ENCODE peak calls at places on chromosomes 3 and 15, in four cellular contexts. N, V, X and Y are unnamed samples.

GRCh38 chr3:22373182-22373581 is 622.2 kb upstream of the ZNF385D start:
- DNase-seq in N (no peak), V (no peak), X (no peak), Y (no peak)

GRCh38 chr3:9970020-9970652 is 16.5 kb downstream of the EMC3 start:
- DNase-seq in N (no peak), V (no peak), X (no peak), Y (no peak)

GRCh38 chr3:113051222-113051804 is 60.5 kb downstream of the GTPBP8 start:
- DNase-seq in N (peak; percentile 56), V (peak; percentile 63), X (peak; percentile 62), Y (peak; percentile 90)

GRCh38 chr3:56799251-56799882 is 2.4 kb downstream of the ARHGEF3 start:
- DNase-seq in N (peak; percentile 73), V (no peak), X (peak; percentile 32), Y (no peak)

GRCh38 chr3:46847744-46848143 is 15.5 kb downstream of the MYL3 start:
- DNase-seq in N (no peak), V (no peak), X (no peak), Y (no peak)

GRCh38 chr15:46266691-46267090 is 631.9 kb downstream of the SQOR start:
- DNase-seq in N (no peak), V (no peak), X (no peak), Y (no peak)

GRCh38 chr3:28151207-28151550 is 90.2 kb upstream of the CMC1 start:
- DNase-seq in N (no peak), V (no peak), X (no peak), Y (no peak)

GRCh38 chr15:56978898-56979662 is 60.6 kb downstream of the TCF12 start:
- DNase-seq in N (no peak), V (no peak), X (no peak), Y (no peak)

GRCh38 chr3:184156522-184156955 is 1.4 kb downstream of the DVL3 start:
- DNase-seq in N (peak; percentile 53), V (no peak), X (no peak), Y (peak; percentile 58)

GRCh38 chr3:168094877-168095610 is 680 bp downstream of the GOLIM4 start:
- DNase-seq in N (peak; percentile 75), V (peak; percentile 30), X (peak; percentile 68), Y (peak; percentile 66)

GRCh38 chr15:68414591-68414990 is 17.4 kb downstream of the ITGA11 start:
- DNase-seq in N (no peak), V (no peak), X (no peak), Y (no peak)

GRCh38 chr15:41018534-41018933 is 65.3 kb downstream of the CHAC1 start:
- DNase-seq in N (no peak), V (no peak), X (no peak), Y (no peak)

GRCh38 chr3:28978092-28978491 is 302.8 kb upstream of the RBMS3 start:
- DNase-seq in N (no peak), V (no peak), X (no peak), Y (no peak)

GRCh38 chr3:88059380-88060160 is 515 bp downstream of the ZNF654 start:
- DNase-seq in N (no peak), V (no peak), X (peak; percentile 18), Y (no peak)

GRCh38 chr15:68992696-68993095 is 21.8 kb upstream of the NOX5 start:
- DNase-seq in N (no peak), V (no peak), X (no peak), Y (no peak)

GRCh38 chr3:117600666-117601065 is 891.1 kb downstream of the TUSC7 start:
- DNase-seq in N (no peak), V (no peak), X (no peak), Y (no peak)

GRCh38 chr15:81809543-81809942 is 236.3 kb downstream of the MEX3B start:
- DNase-seq in N (peak; percentile 21), V (no peak), X (no peak), Y (peak; percentile 41)

GRCh38 chr3:21216598-21216997 is 534.4 kb downstream of the ZNF385D start:
- DNase-seq in N (no peak), V (no peak), X (no peak), Y (no peak)
- TF ChIP-seq CREM in N (no peak), V (no peak), X (no peak), Y (no peak)

GRCh38 chr15:60633426-60633968 is 154.6 kb upstream of the ICE2 start:
- DNase-seq in N (no peak), V (no peak), X (no peak), Y (no peak)
- TF ChIP-seq CREM in N (no peak), V (no peak), X (no peak), Y (no peak)

DNA sequence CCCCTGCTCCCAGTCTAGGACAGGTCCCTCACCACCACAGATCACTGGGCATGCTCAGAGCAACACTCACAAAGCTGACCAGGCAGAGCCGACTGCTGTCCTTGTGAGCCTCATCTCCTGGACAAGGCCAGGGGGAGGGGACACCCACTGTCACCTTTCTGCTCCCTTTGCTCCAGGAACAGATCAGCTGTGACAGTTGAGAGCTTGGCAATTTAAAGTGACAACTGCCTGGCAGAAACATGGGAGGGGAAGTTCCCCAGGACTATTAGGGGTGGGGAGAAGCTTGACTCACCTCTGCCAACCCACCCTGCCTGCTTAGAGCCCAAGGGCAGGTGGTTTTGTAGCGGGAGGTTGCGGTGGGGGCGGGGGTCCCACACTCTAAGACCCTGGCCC is 80.6 kb downstream of the IQSEC1 start:
- DNase-seq in N (peak; percentile 81), V (no peak), X (no peak), Y (no peak)
- TF ChIP-seq CREM in N (no peak), V (no peak), X (no peak), Y (no peak)

GRCh38 chr3:71103430-71103881 is 480.1 kb downstream of the FOXP1 start:
- DNase-seq in N (peak; percentile 40), V (no peak), X (no peak), Y (no peak)
- TF ChIP-seq CREM in N (no peak), V (no peak), X (no peak), Y (no peak)

GRCh38 chr3:15300318-15301078 is 31.9 kb downstream of the SH3BP5 start:
- DNase-seq in N (no peak), V (no peak), X (no peak), Y (no peak)
- TF ChIP-seq CREM in N (no peak), V (no peak), X (no peak), Y (no peak)

DNA sequence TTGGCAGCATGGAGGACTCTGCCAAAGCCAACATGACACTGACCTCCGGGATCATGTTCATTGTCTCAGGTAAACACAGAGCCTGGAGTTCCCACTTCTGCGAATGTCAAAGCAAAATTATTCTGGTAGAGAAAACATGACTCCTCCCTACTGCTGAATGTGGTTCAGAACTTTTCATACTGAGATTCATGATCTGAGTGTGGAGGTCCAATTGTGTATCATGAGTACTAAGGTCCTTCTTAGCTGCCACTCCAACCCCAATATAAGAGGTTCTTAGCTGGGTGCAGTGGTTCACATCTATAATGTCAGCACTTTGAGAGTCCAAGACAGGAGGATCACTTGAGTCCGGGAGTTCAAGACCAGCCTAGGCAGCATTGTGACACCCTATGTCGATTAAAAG is 13.8 kb downstream of the CLDN18 start:
- DNase-seq in N (no peak), V (no peak), X (no peak), Y (no peak)
- TF ChIP-seq CREM in N (no peak), V (peak; percentile 29), X (no peak), Y (no peak)

GRCh38 chr3:115977866-115978265 is 354.6 kb downstream of the GAP43 start:
- DNase-seq in N (no peak), V (no peak), X (no peak), Y (peak; percentile 15)
- TF ChIP-seq CREM in N (no peak), V (no peak), X (no peak), Y (no peak)

GRCh38 chr3:14633819-14634424 is 17.6 kb upstream of the CCDC174 start:
- DNase-seq in N (peak; percentile 53), V (peak; percentile 17), X (peak; percentile 74), Y (peak; percentile 64)
- TF ChIP-seq CREM in N (no peak), V (no peak), X (no peak), Y (no peak)

DNA sequence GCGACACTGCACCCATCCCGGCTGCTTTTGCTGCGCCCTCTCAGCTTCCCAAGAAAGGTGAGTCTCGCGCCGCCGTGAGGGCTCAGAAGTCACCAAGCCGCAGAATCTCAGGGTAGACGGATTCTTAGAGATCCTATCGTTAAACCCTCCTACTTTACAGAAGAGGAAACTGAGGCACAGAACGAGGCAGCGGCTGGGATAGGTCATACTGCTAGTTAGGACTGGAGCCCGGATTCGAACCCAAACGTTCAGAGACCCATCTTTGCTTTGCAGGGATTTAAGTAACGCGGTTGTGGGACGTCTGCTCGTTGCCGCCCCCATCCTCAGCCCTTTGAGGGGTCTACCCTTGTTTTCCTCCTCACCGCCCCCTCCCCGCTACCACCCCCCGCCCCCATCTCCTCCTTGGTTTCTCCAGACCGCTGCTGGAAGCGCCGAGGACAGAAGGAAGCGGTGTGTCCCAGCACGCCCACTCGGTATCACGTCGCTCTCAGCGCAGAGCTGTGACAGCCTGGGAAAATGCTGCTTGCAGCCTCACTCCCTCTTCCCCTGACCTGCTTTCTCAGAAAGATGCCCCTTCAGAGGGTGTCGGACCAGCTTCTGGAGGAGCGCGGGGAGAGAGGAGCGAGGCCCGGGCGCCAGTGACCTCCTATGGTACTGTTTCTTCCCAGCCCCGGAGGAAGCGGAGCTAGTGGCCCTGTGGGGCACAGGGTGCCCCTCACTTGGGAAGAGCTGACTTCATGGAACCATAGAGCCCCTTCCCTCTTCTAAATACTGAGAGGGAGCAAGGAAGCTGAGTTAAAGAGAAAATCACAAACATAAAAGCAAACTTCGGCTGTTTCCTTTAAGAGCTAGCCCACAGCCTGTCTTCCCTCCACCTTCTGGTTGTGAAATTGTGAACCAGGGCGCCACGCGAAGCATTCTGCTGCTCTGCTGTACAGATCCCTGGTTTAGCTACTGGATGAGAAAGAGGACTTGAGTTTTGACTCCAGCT is 573 bp downstream of the IL1RAP start:
- DNase-seq in N (peak; percentile 23), V (no peak), X (no peak), Y (peak; percentile 25)
- TF ChIP-seq CREM in N (no peak), V (no peak), X (no peak), Y (no peak)

GRCh38 chr3:187012609-187013051 is 82.3 kb downstream of the ST6GAL1 start:
- DNase-seq in N (no peak), V (no peak), X (no peak), Y (no peak)

GRCh38 chr3:187011915-187012314 is 81.6 kb downstream of the ST6GAL1 start:
- DNase-seq in N (no peak), V (no peak), X (no peak), Y (no peak)

GRCh38 chr3:187014417-187014864 is 84.1 kb downstream of the ST6GAL1 start:
- DNase-seq in N (no peak), V (no peak), X (no peak), Y (no peak)

GRCh38 chr3:187015903-187016638 is 85.7 kb downstream of the ST6GAL1 start:
- DNase-seq in N (no peak), V (peak; percentile 93), X (no peak), Y (no peak)

GRCh38 chr3:187013080-187013838 is 82.9 kb downstream of the ST6GAL1 start:
- DNase-seq in N (no peak), V (no peak), X (no peak), Y (no peak)
- TF ChIP-seq CREM in N (no peak), V (no peak), X (no peak), Y (no peak)